ENCODE peak calls at places on chromosomes 7 and 10, in four cellular contexts. One of them, this sample, is unnamed.

GRCh38 chr10:122487231-122487765 is 25.9 kb downstream of the HTRA1 start:
- DNase-seq in neuronal stem cell: no peak
- DNase-seq in brain microvascular endothelial cell: no peak
- DNase-seq in lung: no peak
- DNase-seq in this sample: peak

GRCh38 chr10:131184503-131184902 is 127.0 kb downstream of the TCERG1L start:
- DNase-seq in neuronal stem cell: no peak
- DNase-seq in brain microvascular endothelial cell: no peak
- DNase-seq in lung: no peak
- DNase-seq in this sample: no peak

GRCh38 chr7:84614821-84615506 is 420.4 kb upstream of the SEMA3A start:
- DNase-seq in neuronal stem cell: no peak
- DNase-seq in brain microvascular endothelial cell: peak
- DNase-seq in lung: no peak
- DNase-seq in this sample: no peak

GRCh38 chr10:53754851-53755250 is 982.3 kb upstream of the MBL2 start:
- DNase-seq in neuronal stem cell: no peak
- DNase-seq in brain microvascular endothelial cell: no peak
- DNase-seq in lung: no peak
- DNase-seq in this sample: no peak

GRCh38 chr7:114921636-114922150 is at the start of gene MDFIC:
- DNase-seq in neuronal stem cell: no peak
- DNase-seq in brain microvascular endothelial cell: no peak
- DNase-seq in lung: no peak
- DNase-seq in this sample: no peak

GRCh38 chr7:152735443-152736004 is 24.0 kb upstream of the ACTR3B start:
- DNase-seq in neuronal stem cell: no peak
- DNase-seq in brain microvascular endothelial cell: no peak
- DNase-seq in lung: no peak
- DNase-seq in this sample: no peak

GRCh38 chr10:117537904-117538524 is 4.5 kb upstream of the EMX2 start:
- DNase-seq in neuronal stem cell: no peak
- DNase-seq in brain microvascular endothelial cell: no peak
- DNase-seq in lung: no peak
- DNase-seq in this sample: no peak

GRCh38 chr7:91557789-91558396 is 293.7 kb downstream of the FZD1 start:
- DNase-seq in neuronal stem cell: no peak
- DNase-seq in brain microvascular endothelial cell: peak
- DNase-seq in lung: no peak
- DNase-seq in this sample: peak

GRCh38 chr10:80075781-80076180 is 2.7 kb upstream of the TMEM254 start:
- DNase-seq in neuronal stem cell: no peak
- DNase-seq in brain microvascular endothelial cell: peak
- DNase-seq in lung: no peak
- DNase-seq in this sample: no peak

GRCh38 chr7:98058186-98058585 is 48.5 kb upstream of the LMTK2 start:
- DNase-seq in neuronal stem cell: no peak
- DNase-seq in brain microvascular endothelial cell: no peak
- DNase-seq in lung: no peak
- DNase-seq in this sample: no peak

GRCh38 chr10:70508912-70509366 is 30.4 kb downstream of the PALD1 start:
- DNase-seq in neuronal stem cell: no peak
- DNase-seq in brain microvascular endothelial cell: no peak
- DNase-seq in lung: no peak
- DNase-seq in this sample: peak

GRCh38 chr7:132291446-132291845 is 284.8 kb downstream of the PLXNA4 start:
- DNase-seq in neuronal stem cell: no peak
- DNase-seq in brain microvascular endothelial cell: no peak
- DNase-seq in lung: no peak
- DNase-seq in this sample: no peak

GRCh38 chr10:29858352-29859267 is 200.8 kb downstream of the JCAD start:
- DNase-seq in neuronal stem cell: peak
- DNase-seq in brain microvascular endothelial cell: peak
- DNase-seq in lung: peak
- DNase-seq in this sample: peak

GRCh38 chr10:95286707-95287106 is 4.1 kb downstream of the PDLIM1 start:
- DNase-seq in neuronal stem cell: no peak
- DNase-seq in brain microvascular endothelial cell: no peak
- DNase-seq in lung: no peak
- DNase-seq in this sample: no peak

GRCh38 chr7:51154201-51154600 is 162.4 kb downstream of the COBL start:
- DNase-seq in neuronal stem cell: no peak
- DNase-seq in brain microvascular endothelial cell: no peak
- DNase-seq in lung: no peak
- DNase-seq in this sample: no peak

GRCh38 chr7:41925946-41926345 is 223.1 kb upstream of the INHBA start:
- DNase-seq in neuronal stem cell: no peak
- DNase-seq in brain microvascular endothelial cell: no peak
- DNase-seq in lung: no peak
- DNase-seq in this sample: peak

GRCh38 chr7:94633025-94633341 is 22.9 kb downstream of the SGCE start:
- DNase-seq in neuronal stem cell: no peak
- DNase-seq in brain microvascular endothelial cell: no peak
- DNase-seq in lung: no peak
- DNase-seq in this sample: no peak

GRCh38 chr10:126933116-126933515 is 27.9 kb downstream of the DOCK1 start:
- DNase-seq in neuronal stem cell: no peak
- DNase-seq in brain microvascular endothelial cell: no peak
- DNase-seq in lung: no peak
- DNase-seq in this sample: no peak

GRCh38 chr10:126931548-126931947 is 26.3 kb downstream of the DOCK1 start:
- DNase-seq in neuronal stem cell: no peak
- DNase-seq in brain microvascular endothelial cell: no peak
- DNase-seq in lung: no peak
- DNase-seq in this sample: no peak

GRCh38 chr10:126929391-126929790 is 24.2 kb downstream of the DOCK1 start:
- DNase-seq in neuronal stem cell: no peak
- DNase-seq in brain microvascular endothelial cell: no peak
- DNase-seq in lung: no peak
- DNase-seq in this sample: no peak

GRCh38 chr10:126932516-126932915 is 27.3 kb downstream of the DOCK1 start:
- DNase-seq in neuronal stem cell: no peak
- DNase-seq in brain microvascular endothelial cell: no peak
- DNase-seq in lung: no peak
- DNase-seq in this sample: no peak

DNA sequence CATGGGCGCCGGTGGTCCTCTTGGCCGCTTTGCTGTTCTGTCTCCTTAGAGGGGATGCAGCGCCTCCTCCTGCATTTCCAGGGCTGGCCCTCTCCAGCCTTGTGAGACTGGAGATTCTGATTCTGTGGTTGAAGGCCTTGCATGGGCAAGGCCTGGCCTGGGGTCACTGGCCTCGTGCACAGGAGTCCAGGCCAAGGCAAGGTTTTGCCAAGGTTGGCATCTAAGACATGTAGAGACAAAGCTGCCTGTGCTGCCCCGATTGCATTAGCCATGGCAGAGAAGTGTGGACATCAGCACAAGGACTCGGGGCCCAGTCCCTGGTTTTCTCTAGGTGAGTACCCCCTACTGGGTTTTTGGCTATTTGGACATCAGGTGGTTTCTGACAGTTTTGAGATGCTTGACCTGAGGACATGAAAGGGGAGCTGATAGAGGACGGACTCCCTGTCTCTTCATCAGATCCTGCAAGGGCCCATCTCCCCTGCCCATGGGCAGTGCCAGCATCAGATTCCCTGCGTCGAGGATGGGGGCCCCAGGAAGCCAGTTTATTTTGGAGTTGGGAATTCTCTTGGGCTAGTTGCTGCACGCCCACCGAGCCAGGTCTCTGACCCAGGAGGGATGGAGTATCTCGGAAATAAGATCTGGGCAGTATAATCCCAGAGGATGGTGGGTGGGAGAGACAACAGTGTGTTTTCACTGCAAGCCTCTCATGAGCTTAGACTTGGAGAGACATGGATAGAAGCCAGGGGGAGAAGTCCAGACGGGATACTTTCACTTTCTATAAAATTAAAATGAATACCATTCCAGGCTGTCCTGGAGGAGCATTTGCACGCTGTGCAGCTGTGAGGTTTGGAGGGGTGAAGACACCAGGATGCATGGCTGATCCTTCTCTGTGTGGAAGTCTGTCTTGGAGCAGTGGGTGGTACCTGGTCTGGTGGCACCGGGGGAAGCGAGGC is 25.6 kb downstream of the DOCK1 start:
- DNase-seq in neuronal stem cell: no peak
- DNase-seq in brain microvascular endothelial cell: peak
- DNase-seq in lung: no peak
- DNase-seq in this sample: peak
- H3K4me3 ChIP-seq in neuronal stem cell: no peak
- H3K4me3 ChIP-seq in brain microvascular endothelial cell: no peak
- H3K4me3 ChIP-seq in lung: no peak
- H3K4me3 ChIP-seq in this sample: no peak

DNA sequence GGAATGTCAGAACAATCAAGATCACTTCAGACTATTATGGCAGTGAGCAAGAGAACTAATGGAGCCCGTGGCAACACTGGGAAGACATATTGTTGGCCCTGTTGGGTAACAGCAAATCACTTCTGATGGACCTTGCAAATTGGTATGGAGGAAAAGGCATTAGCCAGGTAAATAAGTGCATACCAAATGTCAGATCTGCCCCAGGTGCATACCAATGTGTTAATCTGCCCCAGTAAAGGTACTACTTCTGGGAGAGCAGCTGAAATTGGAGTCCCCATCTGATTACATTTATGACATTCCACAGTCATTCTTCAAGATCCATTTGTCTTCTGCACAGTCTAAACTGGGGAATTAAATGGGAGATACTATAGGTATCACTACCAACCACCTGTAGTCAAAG is 3.7 kb upstream of the SGMS1 start:
- DNase-seq in neuronal stem cell: no peak
- DNase-seq in brain microvascular endothelial cell: no peak
- DNase-seq in lung: no peak
- DNase-seq in this sample: no peak
- H3K4me3 ChIP-seq in neuronal stem cell: no peak
- H3K4me3 ChIP-seq in brain microvascular endothelial cell: no peak
- H3K4me3 ChIP-seq in lung: no peak
- H3K4me3 ChIP-seq in this sample: no peak

GRCh38 chr7:101936612-101937231 is 119.3 kb downstream of the CUX1 start:
- DNase-seq in neuronal stem cell: no peak
- DNase-seq in brain microvascular endothelial cell: no peak
- DNase-seq in lung: no peak
- DNase-seq in this sample: peak

GRCh38 chr7:101938115-101938514 is 120.7 kb downstream of the CUX1 start:
- DNase-seq in neuronal stem cell: no peak
- DNase-seq in brain microvascular endothelial cell: no peak
- DNase-seq in lung: no peak
- DNase-seq in this sample: no peak

GRCh38 chr7:101934618-101935017 is 117.2 kb downstream of the CUX1 start:
- DNase-seq in neuronal stem cell: no peak
- DNase-seq in brain microvascular endothelial cell: no peak
- DNase-seq in lung: no peak
- DNase-seq in this sample: no peak

GRCh38 chr7:101935521-101936141 is 118.2 kb downstream of the CUX1 start:
- DNase-seq in neuronal stem cell: no peak
- DNase-seq in brain microvascular endothelial cell: no peak
- DNase-seq in lung: no peak
- DNase-seq in this sample: no peak

GRCh38 chr7:101936223-101936611 is 118.8 kb downstream of the CUX1 start:
- DNase-seq in neuronal stem cell: no peak
- DNase-seq in brain microvascular endothelial cell: no peak
- DNase-seq in lung: no peak
- DNase-seq in this sample: no peak
- H3K4me3 ChIP-seq in neuronal stem cell: no peak
- H3K4me3 ChIP-seq in brain microvascular endothelial cell: peak
- H3K4me3 ChIP-seq in lung: no peak
- H3K4me3 ChIP-seq in this sample: no peak

DNA sequence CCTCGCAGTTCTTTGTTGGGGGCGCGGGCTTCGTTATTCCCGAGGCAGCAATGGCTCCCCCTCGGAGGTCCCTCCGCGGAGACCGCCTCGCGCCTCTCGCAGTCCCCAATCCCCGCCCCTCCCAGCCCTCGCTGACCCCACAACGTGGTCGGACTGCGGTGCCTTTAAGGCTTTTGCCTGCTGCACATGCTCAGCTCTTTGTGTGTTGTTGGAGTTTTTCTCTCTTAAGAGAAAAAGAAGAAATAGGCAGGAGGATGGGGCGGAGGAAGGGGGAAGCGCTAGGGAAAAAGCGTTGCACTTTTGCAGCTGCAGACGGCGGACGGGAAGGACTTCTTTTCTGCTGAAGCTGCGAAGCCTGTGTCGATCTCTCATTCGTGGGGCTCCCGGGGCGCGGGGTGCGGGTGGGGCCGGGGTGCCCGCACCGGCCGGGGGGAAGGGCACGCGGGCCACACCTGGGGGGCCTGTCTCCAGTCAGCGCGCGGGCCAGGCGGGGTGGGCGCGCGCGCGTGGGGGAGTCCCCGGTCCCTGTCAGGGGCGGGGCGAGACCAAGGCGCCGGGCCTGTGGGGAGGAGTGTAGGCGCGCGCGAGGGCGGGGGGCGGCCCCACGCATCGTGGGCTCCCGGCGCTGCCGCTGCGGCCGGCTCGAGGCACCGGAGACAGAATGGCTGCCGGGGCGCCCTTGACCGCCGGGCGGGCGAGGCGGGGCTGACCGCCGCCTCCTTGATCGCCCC is 445 bp upstream of the ATRNL1 start:
- DNase-seq in neuronal stem cell: peak
- DNase-seq in brain microvascular endothelial cell: peak
- DNase-seq in lung: no peak
- DNase-seq in this sample: peak
- H3K4me3 ChIP-seq in neuronal stem cell: peak
- H3K4me3 ChIP-seq in brain microvascular endothelial cell: peak
- H3K4me3 ChIP-seq in lung: peak
- H3K4me3 ChIP-seq in this sample: peak